ENCODE peak calls at places on chromosomes 3 and 15, in nine cellular contexts. C is GM12865; H is GM10248; A is CD8-positive, alpha-beta T cell; K is upper lobe of right lung; M is foreskin keratinocyte; B is Caco-2; S is AG09309; F is body of pancreas. O is an unnamed sample.

GRCh38 chr3:142595581-142595950 is 627 bp upstream of the PLS1 start:
- DNase-seq in S (peak), M (peak), B (peak), C (peak), A (no peak), H (no peak), F (peak), K (no peak), O (no peak)

GRCh38 chr15:66409565-66410108 is 22.9 kb downstream of the MAP2K1 start:
- DNase-seq in C (no peak), F (no peak), M (no peak), H (no peak), S (no peak), B (no peak), A (no peak), K (no peak), O (no peak)

GRCh38 chr15:80984856-80985255 is 4.8 kb downstream of the MESD start:
- DNase-seq in H (no peak), F (no peak), S (no peak), B (no peak), A (no peak), C (peak), M (no peak), K (no peak), O (no peak)

GRCh38 chr3:38353151-38353550 is 6.6 kb downstream of the XYLB start:
- DNase-seq in A (no peak), M (no peak), H (no peak), K (no peak), C (no peak), B (no peak), F (no peak), S (no peak), O (no peak)

GRCh38 chr3:2097641-2098191 is 950 bp upstream of the CNTN4 start:
- DNase-seq in S (no peak), K (no peak), M (no peak), C (no peak), A (no peak), B (peak), H (no peak), F (no peak), O (no peak)

GRCh38 chr3:164465172-164465571 is 613.1 kb downstream of the SI start:
- DNase-seq in F (no peak), A (no peak), C (no peak), H (no peak), K (no peak), M (no peak), S (no peak), B (no peak), O (no peak)

GRCh38 chr15:73683624-73684536 is at the start of gene CD276:
- DNase-seq in K (peak), M (no peak), F (peak), C (no peak), A (no peak), S (no peak), B (peak), H (peak), O (peak)

GRCh38 chr15:39127925-39128617 is 452.8 kb upstream of the THBS1 start:
- DNase-seq in C (no peak), H (no peak), M (peak), A (no peak), K (no peak), S (peak), B (peak), F (peak), O (no peak)

GRCh38 chr15:83653639-83654378 is at the start of gene ADAMTSL3:
- DNase-seq in K (peak), F (peak), A (no peak), M (no peak), B (no peak), H (no peak), S (no peak), C (no peak), O (no peak)

GRCh38 chr3:57331078-57331477 is 38.6 kb upstream of the ASB14 start:
- DNase-seq in C (no peak), S (no peak), M (no peak), K (no peak), A (no peak), F (no peak), H (no peak), B (no peak), O (no peak)

GRCh38 chr3:24680214-24680967 is 185.7 kb upstream of the THRB start:
- DNase-seq in M (no peak), A (no peak), S (no peak), B (peak), C (peak), H (peak), K (peak), F (peak), O (peak)

GRCh38 chr3:154015307-154015706 is 105.9 kb upstream of the ARHGEF26 start:
- DNase-seq in H (no peak), K (no peak), B (no peak), M (no peak), F (no peak), A (no peak), S (no peak), C (no peak), O (no peak)

GRCh38 chr15:59616390-59616789 is 4.8 kb downstream of the GCNT3 start:
- DNase-seq in F (no peak), M (no peak), H (no peak), A (no peak), B (peak), S (no peak), K (no peak), C (no peak), O (no peak)

GRCh38 chr3:153848701-153849100 is 272.5 kb upstream of the ARHGEF26 start:
- DNase-seq in M (no peak), S (no peak), H (no peak), A (no peak), K (no peak), C (no peak), B (peak), F (no peak), O (no peak)

GRCh38 chr3:12423131-12423530 is 61.1 kb upstream of the TSEN2 start:
- DNase-seq in M (no peak), A (no peak), H (no peak), B (no peak), C (no peak), K (no peak), F (no peak), S (no peak), O (no peak)

GRCh38 chr3:58049143-58049785 is 41.0 kb downstream of the FLNB start:
- DNase-seq in M (peak), C (no peak), F (peak), B (peak), S (no peak), K (no peak), A (no peak), H (no peak), O (no peak)

GRCh38 chr3:57755368-57756021 is 614 bp upstream of the SLMAP start:
- DNase-seq in M (peak), B (peak), K (no peak), S (no peak), A (no peak), H (peak), C (peak), F (peak), O (no peak)

DNA sequence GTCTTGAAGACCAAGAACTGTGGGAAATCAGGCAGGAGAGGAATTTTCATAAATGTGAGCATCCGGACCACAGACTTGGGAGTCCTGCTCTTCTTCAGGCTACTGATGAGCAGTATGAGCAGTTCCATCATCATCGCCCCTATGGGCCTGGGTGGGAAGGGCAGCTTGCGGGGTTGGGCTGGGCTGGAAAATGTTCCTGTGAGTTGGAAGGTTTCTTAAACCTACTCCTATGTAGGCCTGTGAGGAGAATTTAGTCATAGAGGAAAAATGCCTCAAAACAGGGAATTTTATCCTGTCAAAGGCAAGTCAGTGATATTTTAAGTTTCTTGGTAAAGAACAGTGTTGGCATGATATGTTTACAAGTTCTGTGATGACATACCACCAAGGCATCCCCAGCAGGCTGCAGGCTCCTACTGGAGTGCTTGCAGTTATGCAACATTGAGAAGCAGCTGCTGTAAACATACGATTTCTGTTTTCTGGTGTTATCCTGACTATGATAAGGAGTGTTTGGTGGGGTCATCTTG is 10.3 kb downstream of the MASP1 start:
- DNase-seq in H (no peak), M (no peak), S (peak), C (no peak), B (no peak), F (no peak), A (no peak), K (no peak), O (no peak)
- TF ChIP-seq CTCF in H (no peak), M (no peak), S (peak), C (no peak), B (no peak), F (no peak), A (no peak), K (no peak), O (no peak)

GRCh38 chr15:101232677-101233076 is 19.2 kb downstream of the CHSY1 start:
- DNase-seq in F (no peak), M (no peak), S (no peak), A (no peak), K (no peak), C (no peak), B (no peak), H (no peak), O (no peak)

GRCh38 chr15:101225658-101226057 is 26.2 kb downstream of the CHSY1 start:
- DNase-seq in H (no peak), C (no peak), S (no peak), M (no peak), K (no peak), B (no peak), A (no peak), F (no peak), O (no peak)

GRCh38 chr15:101233651-101234281 is 18.1 kb downstream of the CHSY1 start:
- DNase-seq in K (no peak), H (no peak), C (no peak), A (no peak), F (no peak), S (no peak), M (no peak), B (no peak), O (no peak)

DNA sequence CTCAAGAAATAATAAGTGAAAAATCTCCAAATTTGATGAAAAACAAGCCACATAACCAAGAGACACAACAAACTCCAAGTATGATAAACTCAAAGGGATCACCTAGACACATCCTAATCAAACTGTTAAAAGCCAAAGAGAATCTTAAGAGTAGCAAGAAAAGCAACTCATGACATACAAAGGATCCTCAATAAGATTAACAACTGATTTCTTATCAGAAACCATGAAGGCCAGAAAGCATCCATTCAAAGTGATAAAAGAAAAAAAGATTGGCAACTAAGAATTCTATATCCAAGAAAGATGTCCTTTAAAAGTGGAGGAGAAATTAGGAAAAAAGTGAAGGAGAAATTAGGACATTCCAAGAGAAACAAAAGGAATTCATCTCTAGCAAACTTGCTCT is 23.5 kb downstream of the CHSY1 start:
- DNase-seq in K (no peak), H (no peak), C (no peak), S (no peak), F (no peak), A (no peak), B (no peak), M (no peak), O (no peak)
- TF ChIP-seq CTCF in K (no peak), H (no peak), C (no peak), S (no peak), F (no peak), A (no peak), B (no peak), M (no peak), O (no peak)

DNA sequence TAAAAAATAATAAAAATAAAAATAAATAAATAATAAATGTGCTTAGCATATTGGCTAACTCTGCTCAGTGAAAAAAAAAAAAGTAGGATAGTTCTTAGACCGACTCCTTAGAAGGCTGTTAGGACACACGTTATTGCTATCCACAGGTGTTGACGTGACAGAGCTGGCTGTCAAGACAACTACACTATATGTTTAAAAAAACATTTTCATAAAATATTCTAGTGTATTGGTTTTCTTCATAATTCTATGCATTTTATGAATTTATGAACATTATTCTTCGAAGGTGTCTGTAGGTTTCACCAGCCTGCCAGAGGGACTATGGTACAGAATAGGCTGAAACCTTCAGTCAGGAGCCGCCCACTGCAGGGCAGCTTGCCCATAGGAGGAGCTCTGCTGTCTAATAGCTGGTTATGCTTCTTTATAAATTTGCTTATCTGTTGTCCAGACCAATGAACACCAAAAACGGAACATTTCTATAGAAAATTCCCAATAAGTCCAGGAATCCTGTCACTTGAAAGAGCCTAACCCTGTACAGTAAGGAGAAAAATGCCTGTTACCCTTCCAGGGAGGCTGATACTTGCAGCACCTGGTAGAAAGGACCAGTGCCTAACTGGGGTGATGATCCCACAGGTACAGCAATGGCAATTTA is 9.1 kb downstream of the TM4SF1 start:
- DNase-seq in K (no peak), B (no peak), M (no peak), A (no peak), F (no peak), C (no peak), H (no peak), S (no peak), O (no peak)
- TF ChIP-seq CTCF in K (no peak), B (no peak), M (peak), A (no peak), F (no peak), C (no peak), H (no peak), S (no peak), O (no peak)

GRCh38 chr15:65400760-65401606 is 21.8 kb downstream of the IGDCC4 start:
- DNase-seq in B (peak), K (peak), A (no peak), F (peak), H (peak), S (no peak), C (peak), M (no peak), O (peak)

GRCh38 chr15:65399001-65399706 is 21.4 kb upstream of the IGDCC3 start:
- DNase-seq in M (no peak), F (no peak), K (no peak), S (no peak), C (no peak), B (no peak), H (no peak), A (no peak), O (no peak)

GRCh38 chr15:65401607-65402240 is 21.0 kb downstream of the IGDCC4 start:
- DNase-seq in F (no peak), A (no peak), C (no peak), K (no peak), B (no peak), H (no peak), S (no peak), M (no peak), O (no peak)

GRCh38 chr15:65402971-65403370 is 19.8 kb downstream of the IGDCC4 start:
- DNase-seq in H (no peak), K (no peak), B (no peak), A (no peak), S (no peak), C (no peak), F (no peak), M (no peak), O (no peak)

GRCh38 chr15:65399997-65400396 is 22.2 kb upstream of the IGDCC3 start:
- DNase-seq in B (no peak), A (no peak), S (no peak), F (no peak), K (no peak), C (no peak), H (no peak), M (no peak), O (no peak)
- TF ChIP-seq CTCF in B (no peak), A (no peak), S (no peak), F (no peak), K (no peak), C (no peak), H (no peak), M (no peak), O (no peak)

O was measured in type B pancreatic cell.